ENCODE peak calls at places on chromosome 17, in nine cellular contexts. One of them, this sample, is unnamed.

GRCh38 chr17:45273551-45273957 is 11.7 kb upstream of the SPATA32 start:
- DNase-seq in GM06990: no peak
- DNase-seq in NCI-H69: no peak
- DNase-seq in hepatic stellate cell: no peak
- DNase-seq in activated effector memory CD4-positive, alpha-beta T cell treated with anti-CD3 and anti-CD28 coated beads, Interleukin-2, amount 50 U/mL, for 16 hours: no peak
- DNase-seq in Ammon's horn: no peak
- DNase-seq in T47D: no peak
- DNase-seq in C1 segment of cervical spinal cord: no peak
- DNase-seq in coronary artery: no peak
- DNase-seq in this sample: no peak

GRCh38 chr17:17401271-17401781 is 75.5 kb upstream of the MED9 start:
- DNase-seq in Ammon's horn: peak
- DNase-seq in C1 segment of cervical spinal cord: no peak
- DNase-seq in GM06990: no peak
- DNase-seq in activated effector memory CD4-positive, alpha-beta T cell treated with anti-CD3 and anti-CD28 coated beads, Interleukin-2, amount 50 U/mL, for 16 hours: no peak
- DNase-seq in coronary artery: no peak
- DNase-seq in T47D: peak
- DNase-seq in NCI-H69: peak
- DNase-seq in hepatic stellate cell: no peak
- DNase-seq in this sample: no peak

GRCh38 chr17:37770631-37771518 is 26.0 kb upstream of the HNF1B start:
- DNase-seq in GM06990: no peak
- DNase-seq in coronary artery: no peak
- DNase-seq in activated effector memory CD4-positive, alpha-beta T cell treated with anti-CD3 and anti-CD28 coated beads, Interleukin-2, amount 50 U/mL, for 16 hours: no peak
- DNase-seq in NCI-H69: peak
- DNase-seq in C1 segment of cervical spinal cord: no peak
- DNase-seq in hepatic stellate cell: peak
- DNase-seq in T47D: peak
- DNase-seq in Ammon's horn: peak
- DNase-seq in this sample: peak

GRCh38 chr17:30341703-30342102 is 7.8 kb upstream of the TMIGD1 start:
- DNase-seq in activated effector memory CD4-positive, alpha-beta T cell treated with anti-CD3 and anti-CD28 coated beads, Interleukin-2, amount 50 U/mL, for 16 hours: no peak
- DNase-seq in GM06990: no peak
- DNase-seq in hepatic stellate cell: no peak
- DNase-seq in C1 segment of cervical spinal cord: no peak
- DNase-seq in NCI-H69: no peak
- DNase-seq in Ammon's horn: no peak
- DNase-seq in T47D: no peak
- DNase-seq in coronary artery: no peak
- DNase-seq in this sample: no peak

GRCh38 chr17:49577651-49577935 is 1.9 kb downstream of the NXPH3 start:
- DNase-seq in NCI-H69: no peak
- DNase-seq in coronary artery: no peak
- DNase-seq in Ammon's horn: no peak
- DNase-seq in T47D: no peak
- DNase-seq in GM06990: no peak
- DNase-seq in hepatic stellate cell: no peak
- DNase-seq in C1 segment of cervical spinal cord: no peak
- DNase-seq in activated effector memory CD4-positive, alpha-beta T cell treated with anti-CD3 and anti-CD28 coated beads, Interleukin-2, amount 50 U/mL, for 16 hours: no peak
- DNase-seq in this sample: no peak

GRCh38 chr17:1931759-1932579 is 93.2 kb downstream of the RTN4RL1 start:
- DNase-seq in Ammon's horn: peak
- DNase-seq in activated effector memory CD4-positive, alpha-beta T cell treated with anti-CD3 and anti-CD28 coated beads, Interleukin-2, amount 50 U/mL, for 16 hours: no peak
- DNase-seq in hepatic stellate cell: no peak
- DNase-seq in coronary artery: no peak
- DNase-seq in T47D: no peak
- DNase-seq in NCI-H69: peak
- DNase-seq in GM06990: no peak
- DNase-seq in C1 segment of cervical spinal cord: peak
- DNase-seq in this sample: peak

GRCh38 chr17:66673668-66674276 is 161.1 kb upstream of the CACNG5 start:
- DNase-seq in activated effector memory CD4-positive, alpha-beta T cell treated with anti-CD3 and anti-CD28 coated beads, Interleukin-2, amount 50 U/mL, for 16 hours: peak
- DNase-seq in Ammon's horn: peak
- DNase-seq in GM06990: no peak
- DNase-seq in C1 segment of cervical spinal cord: no peak
- DNase-seq in NCI-H69: peak
- DNase-seq in hepatic stellate cell: peak
- DNase-seq in T47D: peak
- DNase-seq in coronary artery: no peak
- DNase-seq in this sample: peak

GRCh38 chr17:19502517-19502916 is 31.1 kb upstream of the SLC47A1 start:
- DNase-seq in hepatic stellate cell: no peak
- DNase-seq in T47D: no peak
- DNase-seq in GM06990: no peak
- DNase-seq in activated effector memory CD4-positive, alpha-beta T cell treated with anti-CD3 and anti-CD28 coated beads, Interleukin-2, amount 50 U/mL, for 16 hours: peak
- DNase-seq in C1 segment of cervical spinal cord: no peak
- DNase-seq in NCI-H69: no peak
- DNase-seq in Ammon's horn: no peak
- DNase-seq in coronary artery: no peak
- DNase-seq in this sample: no peak

GRCh38 chr17:47882247-47882646 is 13.8 kb upstream of the SP2 start:
- DNase-seq in activated effector memory CD4-positive, alpha-beta T cell treated with anti-CD3 and anti-CD28 coated beads, Interleukin-2, amount 50 U/mL, for 16 hours: no peak
- DNase-seq in GM06990: no peak
- DNase-seq in coronary artery: no peak
- DNase-seq in C1 segment of cervical spinal cord: no peak
- DNase-seq in T47D: peak
- DNase-seq in Ammon's horn: no peak
- DNase-seq in NCI-H69: no peak
- DNase-seq in hepatic stellate cell: peak
- DNase-seq in this sample: no peak

GRCh38 chr17:44898768-44899073 is 524 bp downstream of the EFTUD2 start:
- DNase-seq in C1 segment of cervical spinal cord: no peak
- DNase-seq in Ammon's horn: no peak
- DNase-seq in T47D: peak
- DNase-seq in GM06990: no peak
- DNase-seq in hepatic stellate cell: no peak
- DNase-seq in coronary artery: no peak
- DNase-seq in activated effector memory CD4-positive, alpha-beta T cell treated with anti-CD3 and anti-CD28 coated beads, Interleukin-2, amount 50 U/mL, for 16 hours: no peak
- DNase-seq in NCI-H69: no peak
- DNase-seq in this sample: no peak

GRCh38 chr17:13395872-13396271 is 205.9 kb downstream of the HS3ST3A1 start:
- DNase-seq in GM06990: no peak
- DNase-seq in Ammon's horn: no peak
- DNase-seq in C1 segment of cervical spinal cord: no peak
- DNase-seq in T47D: no peak
- DNase-seq in hepatic stellate cell: no peak
- DNase-seq in coronary artery: no peak
- DNase-seq in activated effector memory CD4-positive, alpha-beta T cell treated with anti-CD3 and anti-CD28 coated beads, Interleukin-2, amount 50 U/mL, for 16 hours: no peak
- DNase-seq in NCI-H69: no peak
- DNase-seq in this sample: no peak